ENCODE peak calls at places on chromosomes 11 and 22, in seven cellular contexts. One of them, this sample, is unnamed.

GRCh38 chr11:37657645-37658044 is 1059.6 kb upstream of the RAG2 start:
- DNase-seq in AG10803: no peak
- DNase-seq in activated CD4-positive, CD25-positive, alpha-beta regulatory T cell treated with anti-CD3 and anti-CD28 coated beads, Interleukin-2, amount 50 U/mL, for 72 hours: no peak
- DNase-seq in H54: no peak
- DNase-seq in EL: peak
- DNase-seq in NCI-H1092 treated with DMSO at 0.1 percent for 48 hours: no peak
- DNase-seq in T-cell: no peak
- DNase-seq in this sample: no peak

GRCh38 chr22:49324527-49325491 is 502.9 kb downstream of the BRD1 start:
- DNase-seq in AG10803: no peak
- DNase-seq in activated CD4-positive, CD25-positive, alpha-beta regulatory T cell treated with anti-CD3 and anti-CD28 coated beads, Interleukin-2, amount 50 U/mL, for 72 hours: peak
- DNase-seq in H54: no peak
- DNase-seq in EL: no peak
- DNase-seq in NCI-H1092 treated with DMSO at 0.1 percent for 48 hours: no peak
- DNase-seq in T-cell: no peak
- DNase-seq in this sample: peak

GRCh38 chr11:66973956-66974585 is 1.0 kb upstream of the C11orf86 start:
- DNase-seq in AG10803: peak
- DNase-seq in activated CD4-positive, CD25-positive, alpha-beta regulatory T cell treated with anti-CD3 and anti-CD28 coated beads, Interleukin-2, amount 50 U/mL, for 72 hours: no peak
- DNase-seq in H54: no peak
- DNase-seq in EL: no peak
- DNase-seq in NCI-H1092 treated with DMSO at 0.1 percent for 48 hours: no peak
- DNase-seq in T-cell: no peak
- DNase-seq in this sample: no peak

GRCh38 chr22:34776827-34777226 is 289.1 kb upstream of the ISX start:
- DNase-seq in AG10803: peak
- DNase-seq in activated CD4-positive, CD25-positive, alpha-beta regulatory T cell treated with anti-CD3 and anti-CD28 coated beads, Interleukin-2, amount 50 U/mL, for 72 hours: no peak
- DNase-seq in H54: no peak
- DNase-seq in EL: peak
- DNase-seq in NCI-H1092 treated with DMSO at 0.1 percent for 48 hours: no peak
- DNase-seq in T-cell: no peak
- DNase-seq in this sample: no peak

GRCh38 chr22:38038890-38039812 is 18.1 kb upstream of the PICK1 start:
- DNase-seq in AG10803: no peak
- DNase-seq in activated CD4-positive, CD25-positive, alpha-beta regulatory T cell treated with anti-CD3 and anti-CD28 coated beads, Interleukin-2, amount 50 U/mL, for 72 hours: no peak
- DNase-seq in H54: no peak
- DNase-seq in EL: no peak
- DNase-seq in NCI-H1092 treated with DMSO at 0.1 percent for 48 hours: no peak
- DNase-seq in T-cell: no peak
- DNase-seq in this sample: no peak

GRCh38 chr22:49192180-49192856 is 635.4 kb downstream of the BRD1 start:
- DNase-seq in AG10803: no peak
- DNase-seq in activated CD4-positive, CD25-positive, alpha-beta regulatory T cell treated with anti-CD3 and anti-CD28 coated beads, Interleukin-2, amount 50 U/mL, for 72 hours: no peak
- DNase-seq in H54: no peak
- DNase-seq in EL: no peak
- DNase-seq in NCI-H1092 treated with DMSO at 0.1 percent for 48 hours: no peak
- DNase-seq in T-cell: no peak
- DNase-seq in this sample: no peak

GRCh38 chr11:35059040-35059439 is 79.9 kb upstream of the CD44 start:
- DNase-seq in AG10803: no peak
- DNase-seq in activated CD4-positive, CD25-positive, alpha-beta regulatory T cell treated with anti-CD3 and anti-CD28 coated beads, Interleukin-2, amount 50 U/mL, for 72 hours: no peak
- DNase-seq in H54: no peak
- DNase-seq in EL: no peak
- DNase-seq in NCI-H1092 treated with DMSO at 0.1 percent for 48 hours: no peak
- DNase-seq in T-cell: no peak
- DNase-seq in this sample: no peak

GRCh38 chr11:106131998-106132397 is 54.5 kb downstream of the AASDHPPT start:
- DNase-seq in AG10803: no peak
- DNase-seq in activated CD4-positive, CD25-positive, alpha-beta regulatory T cell treated with anti-CD3 and anti-CD28 coated beads, Interleukin-2, amount 50 U/mL, for 72 hours: no peak
- DNase-seq in H54: no peak
- DNase-seq in EL: no peak
- DNase-seq in NCI-H1092 treated with DMSO at 0.1 percent for 48 hours: no peak
- DNase-seq in T-cell: no peak
- DNase-seq in this sample: no peak

GRCh38 chr22:20904008-20904979 is 12.9 kb upstream of the CRKL start:
- DNase-seq in AG10803: peak
- DNase-seq in activated CD4-positive, CD25-positive, alpha-beta regulatory T cell treated with anti-CD3 and anti-CD28 coated beads, Interleukin-2, amount 50 U/mL, for 72 hours: no peak
- DNase-seq in H54: no peak
- DNase-seq in EL: peak
- DNase-seq in NCI-H1092 treated with DMSO at 0.1 percent for 48 hours: no peak
- DNase-seq in T-cell: no peak
- DNase-seq in this sample: peak

GRCh38 chr22:48316245-48316875 is 1511.3 kb downstream of the BRD1 start:
- DNase-seq in AG10803: no peak
- DNase-seq in activated CD4-positive, CD25-positive, alpha-beta regulatory T cell treated with anti-CD3 and anti-CD28 coated beads, Interleukin-2, amount 50 U/mL, for 72 hours: peak
- DNase-seq in H54: no peak
- DNase-seq in EL: no peak
- DNase-seq in NCI-H1092 treated with DMSO at 0.1 percent for 48 hours: no peak
- DNase-seq in T-cell: no peak
- DNase-seq in this sample: no peak

GRCh38 chr22:29581799-29582198 is 886 bp upstream of the NIPSNAP1 start:
- DNase-seq in AG10803: no peak
- DNase-seq in activated CD4-positive, CD25-positive, alpha-beta regulatory T cell treated with anti-CD3 and anti-CD28 coated beads, Interleukin-2, amount 50 U/mL, for 72 hours: no peak
- DNase-seq in H54: no peak
- DNase-seq in EL: no peak
- DNase-seq in NCI-H1092 treated with DMSO at 0.1 percent for 48 hours: peak
- DNase-seq in T-cell: no peak
- DNase-seq in this sample: no peak

GRCh38 chr22:38282397-38282796 is 9.6 kb upstream of the TMEM184B start:
- DNase-seq in AG10803: no peak
- DNase-seq in activated CD4-positive, CD25-positive, alpha-beta regulatory T cell treated with anti-CD3 and anti-CD28 coated beads, Interleukin-2, amount 50 U/mL, for 72 hours: no peak
- DNase-seq in H54: no peak
- DNase-seq in EL: no peak
- DNase-seq in NCI-H1092 treated with DMSO at 0.1 percent for 48 hours: no peak
- DNase-seq in T-cell: no peak
- DNase-seq in this sample: no peak

GRCh38 chr11:107898270-107898669 is 30.0 kb upstream of the RAB39A start:
- DNase-seq in AG10803: peak
- DNase-seq in activated CD4-positive, CD25-positive, alpha-beta regulatory T cell treated with anti-CD3 and anti-CD28 coated beads, Interleukin-2, amount 50 U/mL, for 72 hours: no peak
- DNase-seq in H54: peak
- DNase-seq in EL: peak
- DNase-seq in NCI-H1092 treated with DMSO at 0.1 percent for 48 hours: no peak
- DNase-seq in T-cell: no peak
- DNase-seq in this sample: peak

GRCh38 chr22:24805790-24806662 is at the start of gene SGSM1:
- DNase-seq in AG10803: peak
- DNase-seq in activated CD4-positive, CD25-positive, alpha-beta regulatory T cell treated with anti-CD3 and anti-CD28 coated beads, Interleukin-2, amount 50 U/mL, for 72 hours: peak
- DNase-seq in H54: peak
- DNase-seq in EL: peak
- DNase-seq in NCI-H1092 treated with DMSO at 0.1 percent for 48 hours: peak
- DNase-seq in T-cell: peak
- DNase-seq in this sample: peak

GRCh38 chr11:111310088-111310487 is 11.7 kb downstream of the POU2AF3 start:
- DNase-seq in AG10803: no peak
- DNase-seq in activated CD4-positive, CD25-positive, alpha-beta regulatory T cell treated with anti-CD3 and anti-CD28 coated beads, Interleukin-2, amount 50 U/mL, for 72 hours: no peak
- DNase-seq in H54: no peak
- DNase-seq in EL: no peak
- DNase-seq in NCI-H1092 treated with DMSO at 0.1 percent for 48 hours: peak
- DNase-seq in T-cell: no peak
- DNase-seq in this sample: no peak

GRCh38 chr11:11898648-11899047 is 56.9 kb downstream of the USP47 start:
- DNase-seq in AG10803: no peak
- DNase-seq in activated CD4-positive, CD25-positive, alpha-beta regulatory T cell treated with anti-CD3 and anti-CD28 coated beads, Interleukin-2, amount 50 U/mL, for 72 hours: no peak
- DNase-seq in H54: no peak
- DNase-seq in EL: no peak
- DNase-seq in NCI-H1092 treated with DMSO at 0.1 percent for 48 hours: no peak
- DNase-seq in T-cell: no peak
- DNase-seq in this sample: no peak

GRCh38 chr11:118415739-118416068 is 14.3 kb downstream of the ATP5MG start:
- DNase-seq in AG10803: peak
- DNase-seq in activated CD4-positive, CD25-positive, alpha-beta regulatory T cell treated with anti-CD3 and anti-CD28 coated beads, Interleukin-2, amount 50 U/mL, for 72 hours: no peak
- DNase-seq in H54: no peak
- DNase-seq in EL: peak
- DNase-seq in NCI-H1092 treated with DMSO at 0.1 percent for 48 hours: no peak
- DNase-seq in T-cell: no peak
- DNase-seq in this sample: peak

This sample was measured in Daoy.